ENCODE peak calls at places on chromosomes 1 and 21, in seven cellular contexts. O is A549, P is suprapubic skin, C is IMR-90, W is right lobe of liver, N is K562, J is sigmoid colon. M is an unnamed sample. For H3K4me1, the result is how much of the 10 kb centered on the place peaks cover.

GRCh38 chr1:74686941-74687340 is 13.3 kb upstream of the ERICH3 start:
- DNase-seq in O (no peak), W (no peak), J (no peak), P (no peak), C (no peak), N (no peak), M (no peak)

GRCh38 chr1:212035835-212036605 is 472 bp downstream of the DTL start:
- DNase-seq in P (no peak), O (no peak), W (no peak), N (no peak), J (no peak), C (no peak), M (no peak)

GRCh38 chr1:8450312-8450711 is 132.4 kb downstream of the SLC45A1 start:
- DNase-seq in P (no peak), N (no peak), O (no peak), J (no peak), W (no peak), C (no peak), M (peak)

GRCh38 chr1:218473527-218473926 is 128.4 kb downstream of the TGFB2 start:
- DNase-seq in C (peak), J (no peak), P (no peak), W (no peak), O (no peak), N (no peak), M (no peak)

GRCh38 chr1:172941945-172942344 is 108.8 kb downstream of the TNFSF18 start:
- DNase-seq in N (no peak), O (no peak), W (no peak), P (no peak), J (no peak), C (peak), M (no peak)

GRCh38 chr1:94755675-94756074 is 64.5 kb upstream of the SLC44A3 start:
- DNase-seq in N (peak), P (no peak), W (no peak), O (peak), C (peak), J (peak), M (peak)

GRCh38 chr1:194466706-194467105 is 1280.3 kb upstream of the B3GALT2 start:
- DNase-seq in P (no peak), O (no peak), C (no peak), W (no peak), N (no peak), J (no peak), M (no peak)

GRCh38 chr1:5840551-5840914 is 151.7 kb downstream of the NPHP4 start:
- DNase-seq in W (no peak), N (no peak), C (no peak), O (no peak), P (no peak), J (no peak), M (no peak)

GRCh38 chr1:207495816-207496792 is at the start of gene CR1:
- DNase-seq in O (no peak), N (peak), J (no peak), C (no peak), P (no peak), W (peak), M (peak)

GRCh38 chr1:174982971-174983689 is 16.6 kb upstream of the CACYBP start:
- DNase-seq in P (no peak), W (no peak), J (no peak), C (peak), N (peak), O (peak), M (no peak)

GRCh38 chr1:20440785-20441200 is 45.2 kb downstream of the CAMK2N1 start:
- DNase-seq in C (peak), P (no peak), W (peak), J (no peak), O (peak), N (peak), M (no peak)

GRCh38 chr21:15604424-15604823 is 125.4 kb upstream of the USP25 start:
- DNase-seq in J (no peak), C (peak), W (no peak), O (peak), N (no peak), P (no peak), M (no peak)

GRCh38 chr1:222946436-222946835 is 131.6 kb downstream of the DISP1 start:
- DNase-seq in C (no peak), P (no peak), W (no peak), J (no peak), N (no peak), O (no peak), M (no peak)

DNA sequence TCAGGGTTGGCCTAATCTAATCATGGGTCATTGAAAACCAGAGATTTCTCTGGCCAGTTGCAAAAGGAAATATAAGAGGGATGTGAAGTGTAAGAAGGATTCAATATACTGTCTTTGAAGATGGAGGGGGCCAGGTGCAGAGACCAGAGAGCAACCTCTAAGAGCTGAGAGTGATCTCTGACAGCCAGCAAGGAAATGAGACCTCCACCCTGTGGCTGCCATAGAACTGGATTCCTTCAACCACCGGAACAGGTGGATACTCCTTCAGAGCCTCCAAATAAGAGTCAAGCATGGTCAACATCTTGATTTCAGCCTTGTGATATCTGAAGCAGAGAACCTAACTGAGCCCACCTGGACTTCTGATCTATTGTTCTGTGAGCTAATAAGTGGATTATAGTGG is 128.4 kb downstream of the CYYR1 start:
- DNase-seq in P (no peak), O (no peak), W (no peak), N (no peak), C (no peak), J (no peak), M (no peak)
- H3K4me3 ChIP-seq in P (no peak), O (no peak), W (no peak), N (no peak), C (no peak), J (no peak), M (no peak)

GRCh38 chr1:177257596-177257995 is 86.8 kb downstream of the BRINP2 start:
- DNase-seq in W (no peak), C (no peak), J (no peak), N (no peak), O (no peak), P (no peak), M (no peak)
- H3K4me1 ChIP-seq in W (under half), C (under half), J (under half), N (under half), O (under half), P (under half), M (under half)

DNA sequence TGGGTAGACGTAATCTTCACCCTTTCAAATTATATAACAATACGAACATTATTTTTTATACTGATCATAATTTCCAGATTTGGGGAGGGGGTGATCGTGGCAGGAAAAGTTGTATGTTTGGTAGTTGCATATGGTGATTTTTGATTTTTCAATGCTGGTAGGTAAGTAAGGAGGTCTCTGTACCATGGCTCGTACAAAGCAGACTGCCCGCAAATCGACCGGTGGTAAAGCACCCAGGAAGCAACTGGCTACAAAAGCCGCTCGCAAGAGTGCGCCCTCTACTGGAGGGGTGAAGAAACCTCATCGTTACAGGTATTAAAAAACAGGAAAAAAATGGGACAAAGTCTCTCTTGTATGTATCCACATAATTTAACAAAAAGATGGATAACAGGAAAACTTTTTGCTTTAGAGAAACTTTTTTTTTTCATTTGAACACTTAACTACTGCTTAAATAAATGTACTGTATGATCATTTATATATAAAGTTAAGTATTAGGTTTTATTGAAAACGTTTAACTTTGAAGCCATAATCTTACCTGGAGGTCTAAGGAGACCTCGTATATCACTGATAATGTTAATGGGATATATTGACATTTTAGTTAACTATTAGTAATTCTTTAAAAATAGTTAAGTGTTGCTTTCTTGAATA is 1.8 kb downstream of the H3-3A start:
- DNase-seq in C (no peak), W (no peak), O (peak), P (no peak), J (no peak), N (no peak), M (no peak)
- TF ChIP-seq POLR2A in C (no peak), W (peak), O (no peak), P (no peak), J (peak), N (peak), M (no peak)

DNA sequence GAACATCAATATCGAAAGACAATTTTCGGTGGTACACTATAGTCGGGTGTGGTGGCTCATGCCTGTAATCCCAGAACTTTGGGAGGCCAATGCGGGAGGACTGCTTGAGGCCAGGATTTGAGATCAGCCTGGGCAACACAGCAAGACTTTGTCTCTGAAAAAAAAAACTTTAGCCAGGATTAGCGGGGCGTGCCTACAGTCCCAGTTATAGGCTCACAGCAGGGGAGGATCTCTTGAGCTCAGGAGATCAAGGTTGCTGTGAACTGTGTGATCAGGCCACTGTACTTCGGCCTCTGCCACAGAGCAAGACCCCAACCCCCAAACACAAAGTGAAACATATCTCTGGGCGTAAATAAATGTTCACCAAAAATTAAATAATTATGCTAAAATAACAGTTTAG is 1.6 kb downstream of the TADA1 start:
- DNase-seq in O (no peak), N (no peak), W (peak), P (no peak), C (no peak), J (no peak), M (no peak)
- H3K4me3 ChIP-seq in O (no peak), N (no peak), W (no peak), P (no peak), C (no peak), J (no peak), M (no peak)

GRCh38 chr1:11796036-11796828 is 9.5 kb downstream of the MTHFR start:
- DNase-seq in O (no peak), J (peak), P (no peak), W (no peak), N (peak), C (peak), M (peak)

GRCh38 chr1:11795238-11795890 is 10.4 kb downstream of the MTHFR start:
- DNase-seq in C (no peak), W (no peak), J (no peak), N (peak), P (no peak), O (no peak), M (no peak)

GRCh38 chr1:11794446-11795237 is 11.1 kb downstream of the MTHFR start:
- DNase-seq in C (no peak), O (no peak), W (no peak), J (peak), N (no peak), P (no peak), M (no peak)

GRCh38 chr1:11792106-11792505 is 13.7 kb downstream of the MTHFR start:
- DNase-seq in P (no peak), O (no peak), N (no peak), J (no peak), W (no peak), C (no peak), M (peak)

GRCh38 chr1:11793819-11794218 is 11.9 kb downstream of the MTHFR start:
- DNase-seq in N (no peak), W (no peak), C (no peak), J (peak), O (no peak), P (no peak), M (no peak)
- H3K4me1 ChIP-seq in N (half or more), W (under half), C (under half), J (under half), O (under half), P (under half), M (half or more)

GRCh38 chr1:64969305-64970066 is 3.1 kb upstream of the JAK1 start:
- DNase-seq in N (no peak), O (no peak), P (no peak), C (peak), W (no peak), J (no peak), M (no peak)

GRCh38 chr1:64967381-64967780 is 1.0 kb upstream of the JAK1 start:
- DNase-seq in O (no peak), J (no peak), N (no peak), P (no peak), W (no peak), C (no peak), M (no peak)

GRCh38 chr1:64963466-64963865 is 2.9 kb downstream of the JAK1 start:
- DNase-seq in O (no peak), C (no peak), P (no peak), N (no peak), W (no peak), J (no peak), M (no peak)

GRCh38 chr1:64965239-64966157 is 851 bp downstream of the JAK1 start:
- DNase-seq in N (no peak), P (peak), O (no peak), C (peak), J (peak), W (peak), M (peak)

GRCh38 chr1:64966158-64966963 is at the start of gene JAK1:
- DNase-seq in W (peak), J (peak), O (peak), N (peak), P (peak), C (peak), M (peak)
- TF ChIP-seq POLR2A in W (peak), J (no peak), O (peak), N (peak), P (peak), C (peak), M (peak)

GRCh38 chr1:10107985-10108663 is 75.4 kb downstream of the UBE4B start:
- DNase-seq in C (peak), J (no peak), O (peak), P (no peak), W (no peak), N (no peak), M (no peak)

GRCh38 chr1:10108948-10109347 is 76.2 kb downstream of the UBE4B start:
- DNase-seq in P (no peak), C (no peak), J (no peak), N (no peak), W (no peak), O (no peak), M (no peak)

GRCh38 chr1:10106756-10107479 is 74.2 kb downstream of the UBE4B start:
- DNase-seq in N (no peak), C (no peak), O (no peak), J (no peak), P (no peak), W (no peak), M (no peak)

GRCh38 chr1:10106241-10106640 is 73.5 kb downstream of the UBE4B start:
- DNase-seq in J (no peak), P (no peak), W (no peak), N (no peak), C (no peak), O (no peak), M (no peak)

DNA sequence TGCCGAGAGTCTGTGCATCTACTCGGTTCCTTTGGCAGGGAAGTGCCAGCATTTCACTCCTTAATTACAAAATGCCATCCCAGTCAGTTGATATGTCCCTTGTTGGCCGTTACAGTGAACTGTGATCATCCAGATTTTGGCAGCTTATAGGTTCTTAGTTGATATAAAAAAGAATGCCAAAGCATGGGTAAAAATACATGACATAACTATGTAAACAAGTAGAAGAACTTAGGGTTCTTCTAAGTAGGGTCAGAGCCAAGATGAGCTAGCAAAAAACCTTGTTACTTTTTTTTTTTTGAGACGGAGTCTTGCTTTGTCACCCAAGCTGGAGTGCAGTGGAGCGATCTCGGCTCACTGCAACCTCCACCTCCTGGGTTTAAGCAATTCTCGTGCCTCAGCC is 76.6 kb downstream of the UBE4B start:
- DNase-seq in J (no peak), W (no peak), P (no peak), C (no peak), N (no peak), O (no peak), M (no peak)
- H3K4me3 ChIP-seq in J (no peak), W (no peak), P (no peak), C (no peak), N (no peak), O (no peak), M (no peak)

GRCh38 chr1:32352831-32353383 is 9.4 kb downstream of the FAM229A start:
- DNase-seq in C (no peak), N (no peak), J (no peak), P (no peak), W (no peak), O (no peak), M (no peak)

GRCh38 chr1:32351077-32351858 is 11.0 kb downstream of the FAM229A start:
- DNase-seq in N (peak), W (peak), P (peak), J (peak), O (peak), C (peak), M (peak)

GRCh38 chr1:32353886-32354570 is 8.3 kb downstream of the FAM229A start:
- DNase-seq in O (no peak), P (no peak), W (no peak), N (no peak), J (peak), C (peak), M (peak)

GRCh38 chr1:32351859-32352745 is 10.2 kb downstream of the FAM229A start:
- DNase-seq in O (peak), W (peak), C (peak), P (no peak), J (peak), N (peak), M (peak)

GRCh38 chr1:32353431-32353830 is 8.9 kb downstream of the FAM229A start:
- DNase-seq in C (no peak), N (no peak), W (no peak), O (no peak), J (no peak), P (no peak), M (no peak)
- H3K4me1 ChIP-seq in C (under half), N (under half), W (under half), O (under half), J (under half), P (under half), M (under half)

DNA sequence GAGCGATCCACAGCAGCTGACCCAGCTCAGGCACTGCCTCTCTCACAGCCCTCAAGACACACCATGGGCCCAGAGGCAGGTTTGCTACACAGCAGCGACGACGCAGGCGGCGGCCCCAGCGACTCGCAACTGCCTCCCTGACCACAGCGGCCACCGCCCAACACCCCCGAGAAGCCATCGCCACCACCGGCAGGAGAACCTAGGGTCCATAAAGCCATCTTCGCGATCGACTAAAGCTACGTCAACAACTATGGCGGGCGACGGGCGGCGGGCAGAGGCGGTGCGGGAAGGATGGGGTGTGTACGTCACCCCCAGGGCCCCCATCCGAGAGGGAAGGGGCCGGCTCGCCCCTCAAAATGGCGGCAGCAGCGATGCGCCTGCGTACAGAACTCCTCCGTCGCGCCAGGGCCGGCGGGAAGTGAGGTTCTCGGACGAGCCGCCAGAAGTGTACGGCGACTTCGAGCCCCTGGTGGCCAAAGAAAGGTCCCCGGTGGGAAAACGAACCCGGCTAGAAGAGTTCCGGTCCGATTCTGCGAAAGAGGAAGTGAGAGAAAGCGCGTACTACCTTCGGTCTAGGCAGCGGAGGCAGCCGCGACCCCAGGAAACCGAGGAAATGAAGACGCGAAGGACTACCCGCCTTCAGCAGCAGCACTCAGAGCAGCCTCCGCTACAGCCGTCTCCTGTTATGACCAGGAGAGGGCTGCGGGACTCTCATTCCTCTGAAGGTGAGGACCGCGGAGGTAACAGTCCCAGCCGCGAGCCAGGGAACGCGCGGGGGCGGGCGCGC is at the start of gene TOR1AIP1:
- DNase-seq in N (peak), W (peak), P (peak), J (peak), O (peak), C (peak), M (peak)
- TF ChIP-seq POLR2A in N (peak), W (peak), P (peak), J (peak), O (peak), C (peak), M (peak)

GRCh38 chr1:178651742-178652141 is 73.3 kb upstream of the RALGPS2 start:
- DNase-seq in W (no peak), C (peak), N (no peak), P (no peak), O (no peak), J (no peak), M (no peak)
- H3K4me3 ChIP-seq in W (no peak), C (no peak), N (no peak), P (no peak), O (no peak), J (no peak), M (no peak)

M was measured in heart left ventricle.